ENCODE peak calls at places on chromosome 17, in nine cellular contexts. Y, W, D, L, U, S, I, G and J are unnamed samples.

GRCh38 chr17:80261159-80261894 is 675 bp downstream of the RNF213 start:
- DNase-seq in Y (peak; percentile 46), W (peak; percentile 58), D (peak; percentile 75), L (peak; percentile 26), U (peak; percentile 54), S (peak; percentile 58), I (peak; percentile 58), G (peak; percentile 63), J (no peak)

GRCh38 chr17:41748275-41748674 is 13.8 kb upstream of the HAP1 start:
- DNase-seq in Y (no peak), W (no peak), D (no peak), L (no peak), U (no peak), S (no peak), I (no peak), G (no peak), J (no peak)

GRCh38 chr17:49715717-49716279 is 8.0 kb upstream of the SLC35B1 start:
- DNase-seq in Y (no peak), W (no peak), D (peak; percentile 44), L (no peak), U (no peak), S (peak; percentile 50), I (no peak), G (no peak), J (no peak)

GRCh38 chr17:47905221-47905733 is 9.2 kb downstream of the SP2 start:
- DNase-seq in Y (peak; percentile 66), W (no peak), D (no peak), L (peak; percentile 65), U (peak; percentile 82), S (no peak), I (peak; percentile 88), G (peak; percentile 65), J (no peak)

GRCh38 chr17:17567631-17568030 is 23.9 kb downstream of the PEMT start:
- DNase-seq in Y (no peak), W (no peak), D (no peak), L (peak; percentile 61), U (peak; percentile 71), S (no peak), I (peak; percentile 80), G (no peak), J (no peak)

GRCh38 chr17:43907425-43907981 is at the start of gene MPP2:
- DNase-seq in Y (peak; percentile 43), W (peak; percentile 88), D (peak; percentile 70), L (peak; percentile 75), U (peak; percentile 83), S (peak; percentile 54), I (peak; percentile 69), G (peak; percentile 58), J (peak; percentile 64)

GRCh38 chr17:59375858-59376257 is 44.4 kb downstream of the YPEL2 start:
- DNase-seq in Y (no peak), W (no peak), D (no peak), L (no peak), U (no peak), S (no peak), I (no peak), G (no peak), J (no peak)

GRCh38 chr17:21511368-21512195 is 135.4 kb downstream of the KCNJ12 start:
- DNase-seq in Y (peak; percentile 50), W (peak; percentile 97), D (peak; percentile 77), L (peak; percentile 76), U (peak; percentile 85), S (peak; percentile 45), I (peak; percentile 82), G (peak; percentile 88), J (peak; percentile 61)

GRCh38 chr17:7383742-7384488 is 3.0 kb downstream of the TNK1 start:
- DNase-seq in Y (no peak), W (peak; percentile 43), D (peak; percentile 88), L (no peak), U (no peak), S (peak; percentile 75), I (no peak), G (peak; percentile 45), J (no peak)

GRCh38 chr17:73697872-73698271 is 53.6 kb upstream of the SDK2 start:
- DNase-seq in Y (no peak), W (no peak), D (no peak), L (no peak), U (no peak), S (no peak), I (no peak), G (no peak), J (no peak)

GRCh38 chr17:34370997-34371395 is 8.0 kb upstream of the CCL1 start:
- DNase-seq in Y (peak; percentile 59), W (no peak), D (no peak), L (no peak), U (no peak), S (no peak), I (no peak), G (peak; percentile 3), J (no peak)

GRCh38 chr17:75603123-75603522 is 15.5 kb downstream of the MYO15B start:
- DNase-seq in Y (no peak), W (no peak), D (no peak), L (no peak), U (no peak), S (no peak), I (no peak), G (no peak), J (no peak)

GRCh38 chr17:2718150-2718938 is 6.8 kb upstream of the CLUH start:
- DNase-seq in Y (peak; percentile 26), W (no peak), D (no peak), L (no peak), U (no peak), S (no peak), I (no peak), G (no peak), J (no peak)

GRCh38 chr17:18877104-18877503 is 19.2 kb downstream of the PRPSAP2 start:
- DNase-seq in Y (peak; percentile 33), W (peak; percentile 57), D (no peak), L (no peak), U (no peak), S (no peak), I (no peak), G (no peak), J (no peak)

GRCh38 chr17:72305964-72306551 is 185.2 kb downstream of the SOX9 start:
- DNase-seq in Y (no peak), W (no peak), D (no peak), L (no peak), U (no peak), S (no peak), I (no peak), G (no peak), J (no peak)

GRCh38 chr17:75991396-75991795 is 9.3 kb upstream of the CDK3 start:
- DNase-seq in Y (no peak), W (no peak), D (no peak), L (no peak), U (no peak), S (no peak), I (no peak), G (no peak), J (no peak)

GRCh38 chr17:42673266-42673884 is 3.4 kb downstream of the PLEKHH3 start:
- DNase-seq in Y (no peak), W (no peak), D (no peak), L (no peak), U (no peak), S (no peak), I (no peak), G (no peak), J (no peak)

GRCh38 chr17:54898576-54898975 is 2.1 kb upstream of the TOM1L1 start:
- DNase-seq in Y (no peak), W (no peak), D (no peak), L (no peak), U (no peak), S (no peak), I (no peak), G (no peak), J (no peak)

GRCh38 chr17:55576237-55576998 is 65.2 kb upstream of the SMIM36 start:
- DNase-seq in Y (peak; percentile 75), W (peak; percentile 40), D (no peak), L (no peak), U (no peak), S (no peak), I (peak; percentile 36), G (peak; percentile 50), J (peak; percentile 15)

GRCh38 chr17:79041723-79042420 is 17.9 kb downstream of the C1QTNF1 start:
- DNase-seq in Y (no peak), W (no peak), D (no peak), L (no peak), U (no peak), S (no peak), I (no peak), G (no peak), J (no peak)

GRCh38 chr17:64687376-64687775 is 25.3 kb upstream of the SMURF2 start:
- DNase-seq in Y (no peak), W (no peak), D (no peak), L (no peak), U (no peak), S (no peak), I (no peak), G (no peak), J (no peak)